ENCODE peak calls at places on chromosome 22, in six cellular contexts. R, P, H, K, Y and M are unnamed samples.

GRCh38 chr22:30872282-30873041 is 96.1 kb downstream of the MORC2 start:
- DNase-seq in R (no peak), P (no peak), H (no peak), K (no peak), Y (no peak), M (no peak)

GRCh38 chr22:48489551-48490512 is 1337.8 kb downstream of the BRD1 start:
- DNase-seq in R (no peak), P (peak), H (peak), K (no peak), Y (no peak), M (peak)

GRCh38 chr22:50705219-50705691 is 32.6 kb downstream of the SHANK3 start:
- DNase-seq in R (no peak), P (peak), H (peak), K (no peak), Y (no peak), M (peak)

GRCh38 chr22:26122920-26123468 is 46.3 kb upstream of the SEZ6L start:
- DNase-seq in R (no peak), P (no peak), H (no peak), K (no peak), Y (no peak), M (no peak)

GRCh38 chr22:40476341-40476740 is 105.9 kb downstream of the SGSM3 start:
- DNase-seq in R (no peak), P (no peak), H (no peak), K (no peak), Y (no peak), M (no peak)

GRCh38 chr22:40361100-40361499 is 9.3 kb upstream of the SGSM3 start:
- DNase-seq in R (no peak), P (no peak), H (no peak), K (no peak), Y (no peak), M (no peak)

GRCh38 chr22:19940536-19941364 is 822 bp upstream of the COMT start:
- DNase-seq in R (no peak), P (no peak), H (no peak), K (no peak), Y (no peak), M (peak)

GRCh38 chr22:19070397-19071169 is 51.6 kb downstream of the DGCR2 start:
- DNase-seq in R (no peak), P (no peak), H (no peak), K (no peak), Y (no peak), M (no peak)

GRCh38 chr22:43698403-43698802 is 113.7 kb downstream of the EFCAB6 start:
- DNase-seq in R (no peak), P (no peak), H (no peak), K (no peak), Y (no peak), M (no peak)

GRCh38 chr22:49160261-49161001 is 667.2 kb downstream of the BRD1 start:
- DNase-seq in R (no peak), P (no peak), H (no peak), K (no peak), Y (no peak), M (no peak)

GRCh38 chr22:30562391-30562790 is 12.1 kb downstream of the GAL3ST1 start:
- DNase-seq in R (no peak), P (no peak), H (no peak), K (no peak), Y (peak), M (no peak)

GRCh38 chr22:20043997-20044342 is 23.1 kb downstream of the TANGO2 start:
- DNase-seq in R (no peak), P (no peak), H (no peak), K (no peak), Y (no peak), M (no peak)

GRCh38 chr22:19052941-19053551 is 69.2 kb downstream of the DGCR2 start:
- DNase-seq in R (no peak), P (no peak), H (no peak), K (no peak), Y (no peak), M (no peak)

GRCh38 chr22:45261407-45262088 is 20.9 kb upstream of the KIAA0930 start:
- DNase-seq in R (no peak), P (no peak), H (no peak), K (no peak), Y (no peak), M (no peak)